ENCODE peak calls at places on chromosome 20, in seven cellular contexts. V, J, G, Y, U, D and H are unnamed samples.
A peak's percentile ranks its signal among the peaks of the same experiment; 100 is the strongest.

GRCh38 chr20:5539656-5540055 is 210.5 kb upstream of the SHLD1 start:
- DNase-seq in U (no peak), D (no peak), G (no peak), V (no peak), Y (no peak), J (no peak), H (no peak)

GRCh38 chr20:53208110-53208908 is 236.2 kb downstream of the TSHZ2 start:
- DNase-seq in D (peak; percentile 77), U (no peak), Y (no peak), G (no peak), J (no peak), V (no peak), H (no peak)

GRCh38 chr20:15654208-15654649 is 919.0 kb downstream of the KIF16B start:
- DNase-seq in J (peak; percentile 64), G (peak; percentile 73), V (no peak), U (peak; percentile 75), D (peak; percentile 74), Y (peak; percentile 49), H (peak; percentile 8)

GRCh38 chr20:45983279-45983743 is 11.3 kb upstream of the ZNF335 start:
- DNase-seq in V (no peak), J (no peak), D (no peak), G (no peak), Y (no peak), U (no peak), H (no peak)

GRCh38 chr20:60057866-60058807 is 99.9 kb downstream of the CDH26 start:
- DNase-seq in J (no peak), V (peak; percentile 61), D (peak; percentile 62), Y (peak; percentile 79), G (peak; percentile 51), U (no peak), H (no peak)

GRCh38 chr20:62860391-62860923 is 1.2 kb downstream of the TCFL5 start:
- DNase-seq in U (peak; percentile 51), D (peak; percentile 33), G (no peak), V (peak; percentile 27), J (peak; percentile 26), Y (peak; percentile 45), H (peak; percentile 31)

GRCh38 chr20:11687546-11688292 is 230.0 kb upstream of the BTBD3 start:
- DNase-seq in U (no peak), D (no peak), Y (no peak), V (no peak), G (no peak), J (no peak), H (no peak)

GRCh38 chr20:62914970-62915457 is 11.3 kb downstream of the DIDO1 start:
- DNase-seq in D (peak; percentile 88), V (no peak), U (no peak), G (peak; percentile 68), Y (peak; percentile 19), J (peak; percentile 73), H (no peak)

GRCh38 chr20:63641146-63641791 is 12.0 kb downstream of the STMN3 start:
- DNase-seq in U (peak; percentile 52), G (no peak), D (no peak), Y (no peak), V (peak; percentile 62), J (no peak), H (no peak)

GRCh38 chr20:46228671-46229070 is 79.6 kb downstream of the CDH22 start:
- DNase-seq in V (no peak), J (no peak), G (no peak), D (no peak), U (no peak), Y (no peak), H (no peak)

GRCh38 chr20:297098-297924 is at the start of gene ZCCHC3:
- DNase-seq in Y (peak; percentile 93), V (peak; percentile 93), G (peak; percentile 95), U (peak; percentile 96), J (peak; percentile 84), D (peak; percentile 96), H (peak; percentile 87)

GRCh38 chr20:42430059-42430458 is 759.6 kb downstream of the PTPRT start:
- DNase-seq in D (no peak), G (no peak), J (no peak), Y (no peak), V (peak; percentile 46), U (no peak), H (no peak)

GRCh38 chr20:63518351-63518861 is 2.2 kb upstream of the PPDPF start:
- DNase-seq in U (no peak), D (peak; percentile 1), G (peak; percentile 20), V (peak; percentile 35), J (no peak), Y (no peak), H (no peak)

GRCh38 chr20:35523298-35523888 is 6.1 kb downstream of the C20orf173 start:
- DNase-seq in V (no peak), Y (no peak), J (peak; percentile 50), D (peak; percentile 38), G (peak; percentile 59), U (peak; percentile 35), H (peak; percentile 24)

GRCh38 chr20:34475979-34476736 is 40.1 kb upstream of the DYNLRB1 start:
- DNase-seq in G (peak; percentile 19), J (peak; percentile 34), U (peak; percentile 46), Y (peak; percentile 21), D (peak; percentile 8), V (peak; percentile 81), H (peak; percentile 69)

GRCh38 chr20:44398303-44398702 is 42.8 kb downstream of the HNF4A start:
- DNase-seq in G (no peak), Y (peak; percentile 64), V (no peak), J (no peak), U (peak; percentile 59), D (no peak), H (peak; percentile 43)

GRCh38 chr20:32920530-32921298 is 62.0 kb downstream of the EFCAB8 start:
- DNase-seq in J (no peak), V (no peak), Y (no peak), D (no peak), G (no peak), U (no peak), H (no peak)

GRCh38 chr20:37823276-37823980 is 79.5 kb upstream of the VSTM2L start:
- DNase-seq in V (no peak), U (peak; percentile 13), J (no peak), Y (peak; percentile 59), D (peak; percentile 20), G (no peak), H (no peak)

GRCh38 chr20:59939879-59940128 is 301 bp downstream of the PPP1R3D start:
- DNase-seq in G (peak; percentile 53), U (no peak), D (no peak), V (peak; percentile 69), Y (peak; percentile 4), J (no peak), H (no peak)

GRCh38 chr20:20277772-20278382 is 90.0 kb upstream of the INSM1 start:
- DNase-seq in G (no peak), J (no peak), D (no peak), U (no peak), Y (no peak), V (peak; percentile 67), H (peak; percentile 37)

GRCh38 chr20:51446656-51447055 is 95.9 kb downstream of the NFATC2 start:
- DNase-seq in V (no peak), J (peak; percentile 85), Y (peak; percentile 86), G (no peak), U (peak; percentile 94), D (no peak), H (peak; percentile 83)